ENCODE peak calls at places on chromosomes 13 and 19, in eight cellular contexts. P is suprapubic skin, M is esophagus muscularis mucosa, I is transverse colon, R is K562, D is stomach, Q is HCT116, O is spleen. A is an unnamed sample.
A peak's percentile ranks its signal among the peaks of the same experiment; 100 is the strongest.

GRCh38 chr13:41813426-41813825 is 147.5 kb downstream of the VWA8 start:
- DNase-seq in P (no peak), M (no peak), I (no peak), R (no peak), D (no peak), Q (no peak), O (no peak), A (no peak)

GRCh38 chr19:4707956-4708650 is 15.5 kb downstream of the DPP9 start:
- DNase-seq in P (no peak), M (no peak), I (peak; percentile 36), R (no peak), D (peak; percentile 85), Q (no peak), O (no peak), A (no peak)

GRCh38 chr13:110628477-110628793 is 13.1 kb downstream of the NAXD start:
- DNase-seq in P (peak; percentile 64), M (peak; percentile 70), I (peak; percentile 33), R (no peak), D (no peak), Q (no peak), O (no peak), A (no peak)

GRCh38 chr19:49591731-49592485 is 926 bp downstream of the PRR12 start:
- DNase-seq in P (no peak), M (no peak), I (peak; percentile 50), R (peak; percentile 72), D (peak; percentile 40), Q (no peak), O (peak; percentile 89), A (no peak)

GRCh38 chr13:113612626-113613025 is 28.1 kb downstream of the TFDP1 start:
- DNase-seq in P (no peak), M (no peak), I (no peak), R (no peak), D (no peak), Q (no peak), O (no peak), A (no peak)

GRCh38 chr13:31610270-31610998 is 128.9 kb upstream of the RXFP2 start:
- DNase-seq in P (no peak), M (peak; percentile 62), I (no peak), R (no peak), D (no peak), Q (no peak), O (no peak), A (no peak)

GRCh38 chr19:11324748-11325389 is 14.6 kb downstream of the RAB3D start:
- DNase-seq in P (no peak), M (no peak), I (no peak), R (no peak), D (no peak), Q (no peak), O (no peak), A (no peak)

GRCh38 chr13:113924184-113924583 is 49.7 kb downstream of the C13orf46 start:
- DNase-seq in P (no peak), M (no peak), I (no peak), R (no peak), D (peak; percentile 2), Q (no peak), O (no peak), A (no peak)

GRCh38 chr13:107977175-107977574 is 238.2 kb downstream of the LIG4 start:
- DNase-seq in P (no peak), M (no peak), I (no peak), R (no peak), D (no peak), Q (no peak), O (no peak), A (no peak)

GRCh38 chr19:17331254-17331558 is 3.4 kb downstream of the ANO8 start:
- DNase-seq in P (no peak), M (no peak), I (no peak), R (no peak), D (no peak), Q (no peak), O (no peak), A (no peak)

GRCh38 chr19:33350538-33351309 is 22.8 kb upstream of the CEBPG start:
- DNase-seq in P (peak; percentile 86), M (no peak), I (no peak), R (no peak), D (no peak), Q (no peak), O (no peak), A (no peak)

GRCh38 chr13:88005188-88005587 is 334.0 kb downstream of the SLITRK5 start:
- DNase-seq in P (no peak), M (no peak), I (no peak), R (no peak), D (no peak), Q (no peak), O (no peak), A (no peak)

GRCh38 chr19:3450796-3451411 is 29.4 kb downstream of the SMIM24 start:
- DNase-seq in P (no peak), M (peak; percentile 96), I (peak; percentile 61), R (peak; percentile 59), D (peak; percentile 34), Q (no peak), O (no peak), A (no peak)

GRCh38 chr13:36885901-36886300 is 34.1 kb downstream of the SMAD9 start:
- DNase-seq in P (no peak), M (no peak), I (no peak), R (no peak), D (no peak), Q (no peak), O (no peak), A (no peak)

GRCh38 chr13:93045836-93046235 is 180.8 kb upstream of the GPC6 start:
- DNase-seq in P (no peak), M (no peak), I (no peak), R (no peak), D (no peak), Q (no peak), O (no peak), A (no peak)

GRCh38 chr13:24671367-24672117 is 8.7 kb upstream of the ATP12A start:
- DNase-seq in P (no peak), M (no peak), I (peak; percentile 50), R (peak; percentile 28), D (no peak), Q (peak; percentile 67), O (no peak), A (peak; percentile 66)

GRCh38 chr19:56117376-56117884 is 3.7 kb downstream of the ZNF787 start:
- DNase-seq in P (no peak), M (no peak), I (peak; percentile 49), R (no peak), D (peak; percentile 70), Q (no peak), O (no peak), A (no peak)

GRCh38 chr13:23500858-23501257 is 67.4 kb upstream of the SACS start:
- DNase-seq in P (no peak), M (peak; percentile 1), I (no peak), R (no peak), D (no peak), Q (no peak), O (no peak), A (peak; percentile 34)

GRCh38 chr19:28393574-28394336 is 819.2 kb downstream of the UQCRFS1 start:
- DNase-seq in P (no peak), M (no peak), I (no peak), R (no peak), D (no peak), Q (no peak), O (no peak), A (no peak)

GRCh38 chr19:5966215-5966614 is 11.7 kb downstream of the RANBP3 start:
- DNase-seq in P (no peak), M (no peak), I (no peak), R (no peak), D (no peak), Q (no peak), O (no peak), A (no peak)

GRCh38 chr19:39407644-39408391 is 1.2 kb downstream of the ZFP36 start:
- DNase-seq in P (peak; percentile 88), M (no peak), I (peak; percentile 82), R (peak; percentile 50), D (peak; percentile 76), Q (no peak), O (peak; percentile 94), A (no peak)

GRCh38 chr19:615619-616018 is 17.7 kb downstream of the POLRMT start:
- DNase-seq in P (no peak), M (no peak), I (no peak), R (no peak), D (no peak), Q (no peak), O (no peak), A (no peak)

GRCh38 chr19:24051516-24051915 is 35.5 kb upstream of the ZNF254 start:
- DNase-seq in P (no peak), M (no peak), I (no peak), R (no peak), D (no peak), Q (no peak), O (no peak), A (no peak)

GRCh38 chr19:24052811-24053210 is 34.2 kb upstream of the ZNF254 start:
- DNase-seq in P (no peak), M (no peak), I (no peak), R (no peak), D (no peak), Q (no peak), O (no peak), A (no peak)

GRCh38 chr19:24054044-24054935 is 32.7 kb upstream of the ZNF254 start:
- DNase-seq in P (no peak), M (no peak), I (no peak), R (no peak), D (no peak), Q (peak; percentile 24), O (no peak), A (no peak)

GRCh38 chr19:24055548-24055947 is 31.4 kb upstream of the ZNF254 start:
- DNase-seq in P (no peak), M (no peak), I (no peak), R (no peak), D (no peak), Q (no peak), O (no peak), A (no peak)

GRCh38 chr19:24053601-24054000 is 33.4 kb upstream of the ZNF254 start:
- DNase-seq in P (no peak), M (no peak), I (no peak), R (no peak), D (no peak), Q (no peak), O (no peak), A (no peak)
- H3K27ac ChIP-seq in P (peak overlapping the region; percentile 25), M (no peak overlapping the region), I (peak overlapping the region; percentile 45), R (no peak overlapping the region), D (no peak overlapping the region), Q (no peak overlapping the region), O (no peak overlapping the region), A (no peak overlapping the region)

GRCh38 chr13:85798999-85799646 is at the start of gene SLITRK6:
- DNase-seq in P (no peak), M (no peak), I (no peak), R (no peak), D (no peak), Q (peak; percentile 15), O (no peak), A (peak; percentile 81)
- TF ChIP-seq POLR2AphosphoS5 in P (no peak), M (no peak), I (no peak), R (no peak), D (no peak), Q (no peak), O (no peak), A (peak; percentile 35)

GRCh38 chr13:50845211-50845610 is 1.7 kb upstream of the DLEU7 start:
- DNase-seq in P (no peak), M (no peak), I (no peak), R (no peak), D (no peak), Q (no peak), O (no peak), A (no peak)
- H3K36me3 ChIP-seq in P (no peaks in the 10 kb centered on the region), M (no peaks in the 10 kb centered on the region), I (no peaks in the 10 kb centered on the region), R (no peaks in the 10 kb centered on the region), D (no peaks in the 10 kb centered on the region), Q (no peaks in the 10 kb centered on the region), O (no peaks in the 10 kb centered on the region), A (no peaks in the 10 kb centered on the region)

GRCh38 chr13:99693812-99694211 is 192.5 kb downstream of the TM9SF2 start:
- DNase-seq in P (no peak), M (no peak), I (no peak), R (no peak), D (no peak), Q (no peak), O (no peak), A (no peak)
- H3K27ac ChIP-seq in P (no peak overlapping the region), M (no peak overlapping the region), I (no peak overlapping the region), R (no peak overlapping the region), D (no peak overlapping the region), Q (no peak overlapping the region), O (no peak overlapping the region), A (no peak overlapping the region)

A was measured in SK-N-MC.